ENCODE peak calls at places on chromosomes 12 and 14, in ten cellular contexts. M is esophagus squamous epithelium, E is uterus, K is breast epithelium, Y is A549, I is heart left ventricle, G is right lobe of liver, L is lower leg skin, Q is body of pancreas, B is adrenal gland. T is an unnamed sample.

GRCh38 chr12:47601071-47601470 is 104.8 kb downstream of the RPAP3 start:
- DNase-seq in M (no peak), E (no peak), K (no peak), Y (no peak), I (no peak), G (no peak), L (no peak), Q (no peak), B (no peak), T (no peak)

GRCh38 chr14:84850595-84850994 is 679.3 kb upstream of the FLRT2 start:
- DNase-seq in M (no peak), E (no peak), K (no peak), Y (no peak), I (no peak), G (no peak), L (no peak), Q (no peak), B (no peak), T (no peak)

GRCh38 chr14:51216602-51217001 is 23.4 kb upstream of the TMX1 start:
- DNase-seq in M (no peak), E (no peak), K (no peak), Y (no peak), I (no peak), G (no peak), L (no peak), Q (no peak), B (no peak), T (no peak)

GRCh38 chr12:26821212-26821701 is 11.7 kb downstream of the ITPR2 start:
- DNase-seq in M (no peak), E (no peak), K (no peak), Y (no peak), I (no peak), G (no peak), L (no peak), Q (peak), B (no peak), T (no peak)

GRCh38 chr12:2046959-2047358 is 5.8 kb upstream of the CACNA1C start:
- DNase-seq in M (no peak), E (no peak), K (no peak), Y (no peak), I (no peak), G (no peak), L (no peak), Q (no peak), B (no peak), T (no peak)

GRCh38 chr12:62530596-62530995 is 64.0 kb downstream of the MON2 start:
- DNase-seq in M (no peak), E (no peak), K (no peak), Y (no peak), I (no peak), G (no peak), L (no peak), Q (no peak), B (no peak), T (no peak)

GRCh38 chr12:132067182-132067581 is 76.9 kb downstream of the DDX51 start:
- DNase-seq in M (no peak), E (no peak), K (no peak), Y (no peak), I (no peak), G (no peak), L (no peak), Q (no peak), B (no peak), T (no peak)

GRCh38 chr12:78407722-78408121 is 456.9 kb upstream of the SYT1 start:
- DNase-seq in M (no peak), E (no peak), K (no peak), Y (no peak), I (no peak), G (no peak), L (no peak), Q (no peak), B (no peak), T (no peak)

GRCh38 chr12:108387771-108388170 is 48.7 kb upstream of the CMKLR1 start:
- DNase-seq in M (no peak), E (no peak), K (no peak), Y (no peak), I (no peak), G (no peak), L (no peak), Q (no peak), B (no peak), T (no peak)

GRCh38 chr14:64717870-64718269 is 13.6 kb downstream of the PLEKHG3 start:
- DNase-seq in M (no peak), E (no peak), K (peak), Y (peak), I (no peak), G (peak), L (peak), Q (peak), B (no peak), T (no peak)

GRCh38 chr14:67166450-67166853 is 22.8 kb upstream of the GARIN2 start:
- DNase-seq in M (no peak), E (peak), K (no peak), Y (peak), I (no peak), G (no peak), L (no peak), Q (peak), B (peak), T (no peak)

GRCh38 chr14:105602243-105602750 is 75.9 kb downstream of the TMEM121 start:
- DNase-seq in M (no peak), E (no peak), K (peak), Y (no peak), I (no peak), G (no peak), L (no peak), Q (no peak), B (no peak), T (no peak)

GRCh38 chr14:98501836-98502235 is 770.2 kb downstream of the BCL11B start:
- DNase-seq in M (no peak), E (no peak), K (no peak), Y (no peak), I (no peak), G (no peak), L (no peak), Q (no peak), B (no peak), T (no peak)

GRCh38 chr12:46752396-46752795 is 73.4 kb downstream of the SLC38A4 start:
- DNase-seq in M (no peak), E (no peak), K (no peak), Y (no peak), I (no peak), G (no peak), L (no peak), Q (no peak), B (no peak), T (no peak)

GRCh38 chr12:111597731-111598636 is 1.1 kb downstream of the ATXN2 start:
- DNase-seq in M (no peak), E (peak), K (peak), Y (peak), I (peak), G (peak), L (peak), Q (peak), B (peak), T (peak)
- TF ChIP-seq POLR2A in M (no peak), E (no peak), K (no peak), Y (peak), I (no peak), G (no peak), L (no peak), Q (no peak), B (no peak), T (no peak)

DNA sequence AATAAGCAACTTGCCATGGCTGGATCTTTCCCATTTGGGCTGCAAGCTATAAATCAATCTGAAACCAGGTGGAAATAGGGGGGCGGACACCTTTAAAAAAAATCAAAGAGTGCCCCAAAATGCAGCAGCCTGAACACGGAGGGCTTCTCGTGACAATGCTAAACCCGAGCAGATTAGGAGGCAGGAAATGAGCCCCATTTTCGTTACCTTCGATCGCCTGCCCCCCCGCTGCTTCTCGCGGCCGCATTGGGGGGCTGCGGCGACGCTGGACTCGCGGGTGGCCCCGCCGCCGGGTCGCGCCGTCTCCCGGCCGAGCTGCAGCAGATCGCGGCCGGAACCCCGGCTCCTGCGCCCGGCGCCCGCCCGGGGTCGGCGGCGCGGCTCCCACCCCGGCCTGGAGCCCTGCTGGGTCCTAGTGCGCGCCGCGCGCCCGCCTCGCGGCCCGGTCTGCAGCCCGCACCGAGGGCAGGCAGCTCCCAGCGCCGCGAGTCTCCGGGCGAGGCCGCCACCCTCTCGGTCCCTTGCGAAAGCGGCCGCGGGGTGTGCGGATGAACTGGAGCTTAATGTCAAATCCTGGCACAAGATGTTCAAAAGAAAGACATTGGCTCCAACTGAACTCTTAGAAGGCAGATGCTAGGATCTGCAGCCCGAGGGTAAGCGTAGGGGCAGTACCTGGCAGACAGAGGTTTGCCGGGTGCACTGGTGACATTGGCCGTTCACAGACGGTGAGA is 202.0 kb upstream of the FOXN3 start:
- DNase-seq in M (no peak), E (peak), K (no peak), Y (peak), I (peak), G (peak), L (peak), Q (peak), B (peak), T (peak)
- TF ChIP-seq POLR2A in M (peak), E (peak), K (no peak), Y (no peak), I (no peak), G (peak), L (no peak), Q (peak), B (peak), T (peak)

GRCh38 chr12:124866195-124866882 is 2.7 kb upstream of the SCARB1 start:
- DNase-seq in M (no peak), E (no peak), K (no peak), Y (no peak), I (no peak), G (no peak), L (no peak), Q (no peak), B (no peak), T (no peak)

GRCh38 chr12:124868252-124868965 is 4.7 kb upstream of the SCARB1 start:
- DNase-seq in M (no peak), E (no peak), K (no peak), Y (no peak), I (no peak), G (no peak), L (no peak), Q (no peak), B (no peak), T (no peak)

GRCh38 chr12:124869011-124869665 is 5.5 kb upstream of the SCARB1 start:
- DNase-seq in M (no peak), E (no peak), K (no peak), Y (no peak), I (peak), G (no peak), L (no peak), Q (no peak), B (no peak), T (no peak)

GRCh38 chr12:124866883-124867232 is 3.2 kb upstream of the SCARB1 start:
- DNase-seq in M (no peak), E (no peak), K (no peak), Y (no peak), I (no peak), G (no peak), L (no peak), Q (no peak), B (peak), T (no peak)

DNA sequence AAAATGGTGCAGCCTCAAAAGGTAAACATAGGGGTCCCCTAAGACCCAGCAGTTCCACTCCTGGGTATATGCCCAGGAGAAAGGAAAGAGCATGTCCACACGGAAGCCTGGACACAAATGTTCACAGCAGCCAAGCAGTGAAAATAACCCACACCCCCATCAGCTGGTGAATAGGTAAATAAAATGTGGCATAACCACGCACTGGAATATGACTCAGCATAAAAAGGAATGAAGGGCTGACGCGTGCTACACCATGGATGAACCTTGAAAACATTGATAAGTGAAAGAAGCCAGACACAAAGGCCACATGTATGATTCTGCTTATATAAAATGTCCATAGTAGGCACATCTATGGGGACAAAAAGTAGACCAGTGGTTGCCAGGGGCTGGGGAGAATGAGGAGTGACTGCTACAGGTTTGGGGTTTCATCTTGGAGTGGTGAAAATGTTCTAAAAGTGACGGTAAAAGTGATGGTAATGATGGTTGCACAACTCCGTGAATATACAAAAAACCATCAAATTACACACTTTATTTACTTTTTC is 3.8 kb upstream of the SCARB1 start:
- DNase-seq in M (no peak), E (no peak), K (no peak), Y (peak), I (no peak), G (no peak), L (no peak), Q (peak), B (peak), T (no peak)
- TF ChIP-seq POLR2A in M (no peak), E (no peak), K (no peak), Y (no peak), I (no peak), G (peak), L (no peak), Q (no peak), B (no peak), T (no peak)

DNA sequence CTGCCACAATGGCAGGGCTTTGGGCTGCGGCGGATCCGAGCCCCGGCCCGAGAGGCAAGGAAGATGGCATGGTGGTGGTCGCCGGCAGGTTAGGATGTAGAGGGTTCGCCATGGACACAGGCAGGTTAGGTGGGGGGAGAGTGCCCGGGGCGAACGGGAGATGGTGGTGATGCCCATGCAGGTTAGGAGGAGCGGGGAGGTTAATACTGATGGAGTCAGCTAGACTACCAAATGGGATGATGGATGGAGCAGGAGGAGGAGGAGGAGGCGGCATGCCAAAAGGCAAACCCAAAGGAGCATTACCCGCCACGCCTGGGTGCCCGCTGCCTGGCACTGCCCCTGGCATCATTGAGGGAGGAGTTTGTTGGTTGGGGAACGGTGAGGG is 6.2 kb downstream of the MYL6 start:
- DNase-seq in M (no peak), E (no peak), K (no peak), Y (no peak), I (no peak), G (no peak), L (peak), Q (no peak), B (no peak), T (no peak)
- TF ChIP-seq POLR2A in M (no peak), E (no peak), K (no peak), Y (no peak), I (no peak), G (no peak), L (no peak), Q (no peak), B (no peak), T (no peak)

GRCh38 chr14:24080888-24081738 is 9.8 kb downstream of the CPNE6 start:
- DNase-seq in M (peak), E (peak), K (peak), Y (peak), I (peak), G (peak), L (no peak), Q (peak), B (peak), T (no peak)
- TF ChIP-seq POLR2A in M (no peak), E (no peak), K (no peak), Y (peak), I (no peak), G (peak), L (no peak), Q (peak), B (peak), T (no peak)

GRCh38 chr12:64610660-64611429 is 550 bp downstream of the RASSF3 start:
- DNase-seq in M (no peak), E (peak), K (no peak), Y (peak), I (peak), G (peak), L (peak), Q (peak), B (peak), T (no peak)
- TF ChIP-seq POLR2A in M (peak), E (no peak), K (no peak), Y (no peak), I (no peak), G (peak), L (no peak), Q (peak), B (no peak), T (no peak)

DNA sequence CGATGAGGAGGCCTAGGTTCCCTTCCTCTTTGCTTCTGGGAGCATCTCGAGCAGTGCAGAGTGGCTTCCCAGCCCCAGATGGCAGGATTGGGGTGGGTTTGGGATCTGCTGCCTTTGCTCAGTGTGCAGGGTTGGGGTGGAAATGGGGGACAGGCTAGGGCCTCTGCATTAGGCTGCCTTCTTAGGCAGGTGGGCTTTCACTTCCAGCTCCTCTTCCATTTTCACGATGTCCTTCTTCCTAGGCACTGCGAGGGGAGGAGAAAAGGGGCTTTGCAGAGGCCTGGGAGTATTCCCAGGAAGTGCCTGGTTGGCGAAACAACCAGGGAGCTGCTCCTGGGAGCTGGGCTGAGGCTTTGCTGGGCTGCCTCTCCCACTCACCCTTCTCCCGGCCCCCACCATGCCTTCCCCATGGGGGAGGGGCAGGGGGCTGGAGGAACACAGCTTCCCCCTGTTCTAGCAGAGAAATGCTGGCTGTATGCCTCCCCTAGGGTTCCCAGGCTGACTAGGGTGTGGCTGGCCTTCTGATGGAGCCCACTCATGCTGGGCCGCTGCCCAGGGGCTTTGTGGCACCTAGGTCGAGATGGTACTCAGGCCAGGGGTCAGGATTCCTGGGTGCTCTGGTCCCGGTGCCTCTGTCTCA is 2.4 kb downstream of the NR4A1 start:
- DNase-seq in M (no peak), E (no peak), K (no peak), Y (peak), I (no peak), G (no peak), L (no peak), Q (no peak), B (peak), T (no peak)
- TF ChIP-seq POLR2A in M (no peak), E (no peak), K (no peak), Y (no peak), I (no peak), G (no peak), L (no peak), Q (no peak), B (no peak), T (peak)

T was measured in tibial nerve.